ENCODE peak calls at places on chromosomes 12 and 14, in four cellular contexts. E, L, I and D are unnamed samples.
A peak's percentile ranks its signal among the peaks of the same experiment; 100 is the strongest.

GRCh38 chr14:64942531-64943111 is at the start of gene GPX2:
- DNase-seq in E (no peak), L (no peak), I (no peak), D (no peak)

GRCh38 chr14:100714205-100714781 is 12.4 kb upstream of the DLK1 start:
- DNase-seq in E (no peak), L (no peak), I (peak; percentile 22), D (no peak)

GRCh38 chr12:82805812-82806497 is 119.2 kb downstream of the TMTC2 start:
- DNase-seq in E (no peak), L (no peak), I (no peak), D (no peak)

GRCh38 chr12:51181558-51181957 is 8.6 kb upstream of the TFCP2 start:
- DNase-seq in E (no peak), L (no peak), I (no peak), D (no peak)

GRCh38 chr12:116672842-116673516 is 64.9 kb downstream of the SPRING1 start:
- DNase-seq in E (peak; percentile 63), L (no peak), I (no peak), D (peak; percentile 18)

GRCh38 chr12:48037267-48037915 is 33.1 kb upstream of the COL2A1 start:
- DNase-seq in E (no peak), L (no peak), I (no peak), D (no peak)

GRCh38 chr14:60647837-60648168 is 1.5 kb downstream of the SIX1 start:
- DNase-seq in E (no peak), L (no peak), I (no peak), D (no peak)

GRCh38 chr14:68047910-68048309 is 228.3 kb downstream of the RAD51B start:
- DNase-seq in E (no peak), L (no peak), I (no peak), D (no peak)

GRCh38 chr12:19799886-19800602 is 360.8 kb downstream of the AEBP2 start:
- DNase-seq in E (no peak), L (no peak), I (no peak), D (no peak)

GRCh38 chr14:38143651-38144505 is 63.8 kb upstream of the SSTR1 start:
- DNase-seq in E (no peak), L (no peak), I (no peak), D (no peak)

GRCh38 chr12:57888407-57889157 is 42.1 kb upstream of the CTDSP2 start:
- DNase-seq in E (no peak), L (no peak), I (no peak), D (no peak)

GRCh38 chr12:102954143-102954542 is 3.3 kb upstream of the ASCL1 start:
- DNase-seq in E (no peak), L (no peak), I (no peak), D (no peak)

GRCh38 chr14:93133476-93133875 is 17.8 kb upstream of the ITPK1 start:
- DNase-seq in E (no peak), L (no peak), I (no peak), D (no peak)

GRCh38 chr12:100753837-100754236 is 40.7 kb upstream of the ANO4 start:
- DNase-seq in E (no peak), L (no peak), I (no peak), D (no peak)

GRCh38 chr14:24915403-24915921 is 134.5 kb downstream of the STXBP6 start:
- DNase-seq in E (no peak), L (no peak), I (no peak), D (no peak)

GRCh38 chr12:93387780-93388179 is 10.1 kb downstream of the NUDT4 start:
- DNase-seq in E (no peak), L (no peak), I (peak; percentile 46), D (no peak)

GRCh38 chr12:54384591-54385041 is at the start of gene ZNF385A:
- DNase-seq in E (no peak), L (no peak), I (no peak), D (peak; percentile 88)

GRCh38 chr14:70170976-70171375 is 17.8 kb downstream of the SLC8A3 start:
- DNase-seq in E (no peak), L (no peak), I (no peak), D (no peak)

GRCh38 chr12:112126916-112127315 is 1.6 kb downstream of the TRAFD1 start:
- DNase-seq in E (no peak), L (no peak), I (no peak), D (no peak)

GRCh38 chr14:87139299-87139698 is 853.7 kb downstream of the GALC start:
- DNase-seq in E (no peak), L (no peak), I (no peak), D (no peak)

GRCh38 chr12:75481013-75481705 is 604 bp downstream of the GLIPR1 start:
- DNase-seq in E (no peak), L (no peak), I (no peak), D (peak; percentile 46)

GRCh38 chr12:75480469-75480949 is at the start of gene GLIPR1:
- DNase-seq in E (peak; percentile 72), L (peak; percentile 20), I (peak; percentile 13), D (peak; percentile 88)

GRCh38 chr12:75482636-75483035 is 2.1 kb downstream of the GLIPR1 start:
- DNase-seq in E (no peak), L (no peak), I (no peak), D (no peak)

GRCh38 chr12:75483411-75483810 is 2.9 kb downstream of the GLIPR1 start:
- DNase-seq in E (no peak), L (no peak), I (no peak), D (no peak)

DNA sequence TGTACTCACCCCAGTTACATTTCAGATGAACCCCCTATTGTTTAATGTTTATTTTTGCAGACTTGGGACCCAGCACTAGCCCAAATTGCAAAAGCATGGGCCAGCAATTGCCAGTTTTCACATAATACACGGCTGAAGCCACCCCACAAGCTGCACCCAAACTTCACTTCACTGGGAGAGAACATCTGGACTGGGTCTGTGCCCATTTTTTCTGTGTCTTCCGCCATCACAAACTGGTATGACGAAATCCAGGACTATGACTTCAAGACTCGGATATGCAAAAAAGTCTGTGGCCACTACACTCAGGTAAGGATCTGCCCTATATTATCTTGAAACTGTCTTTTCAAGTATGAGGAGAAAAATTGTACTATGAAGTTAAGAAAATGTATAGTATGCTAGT is 1.2 kb downstream of the GLIPR1 start:
- DNase-seq in E (no peak), L (no peak), I (no peak), D (peak; percentile 71)
- TF ChIP-seq SPI1 in E (no peak), L (no peak), I (no peak), D (no peak)

GRCh38 chr14:103374121-103374520 is 11.1 kb upstream of the MARK3 start:
- DNase-seq in E (no peak), L (no peak), I (no peak), D (no peak)

GRCh38 chr14:103380719-103381377 is 4.4 kb upstream of the MARK3 start:
- DNase-seq in E (no peak), L (no peak), I (no peak), D (peak; percentile 51)

GRCh38 chr14:103382375-103382774 is 2.8 kb upstream of the MARK3 start:
- DNase-seq in E (no peak), L (no peak), I (peak; percentile 22), D (peak; percentile 52)

GRCh38 chr14:103377522-103378041 is 7.6 kb upstream of the MARK3 start:
- DNase-seq in E (no peak), L (no peak), I (no peak), D (no peak)

DNA sequence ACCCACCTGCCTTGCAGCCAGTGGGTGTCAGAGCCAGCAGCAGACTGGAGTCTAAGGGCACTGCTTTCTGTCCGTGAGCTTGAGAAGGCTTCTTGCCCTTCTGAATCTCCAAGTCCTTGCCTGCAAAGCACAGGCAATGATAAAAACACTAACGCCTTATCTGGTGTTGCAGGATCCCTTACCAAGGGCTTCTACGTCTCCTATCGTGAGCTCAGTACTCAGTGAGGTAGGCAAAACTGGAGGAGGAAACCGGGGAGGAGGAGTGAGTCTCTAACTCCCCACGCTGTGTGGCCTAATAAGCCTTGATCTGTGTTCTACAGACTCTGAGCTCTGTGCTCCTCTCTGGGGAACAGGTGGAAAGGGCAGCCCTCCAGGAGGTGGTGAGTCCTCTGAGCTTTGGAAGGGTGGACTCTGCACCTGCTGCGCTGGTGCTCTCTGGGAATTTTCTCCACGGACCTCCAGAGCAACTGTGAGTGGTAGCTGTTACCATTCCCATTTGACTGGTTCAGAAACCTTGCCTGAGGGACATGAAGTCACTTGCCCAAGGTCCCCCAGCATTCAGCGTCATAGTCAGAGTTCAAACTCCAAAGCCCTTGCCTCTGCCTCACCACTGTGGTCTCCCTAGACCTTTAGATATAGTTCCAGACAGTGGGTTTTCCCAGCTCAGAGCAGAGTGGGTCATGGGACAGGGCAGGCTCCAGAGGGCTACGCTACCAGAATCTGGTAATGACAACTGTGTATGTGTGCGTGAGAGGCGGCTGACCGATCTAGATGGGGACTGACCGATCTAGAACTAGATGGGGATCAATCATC is 7.0 kb upstream of the MARK3 start:
- DNase-seq in E (no peak), L (no peak), I (peak; percentile 86), D (peak; percentile 15)
- TF ChIP-seq SPI1 in E (no peak), L (no peak), I (peak; percentile 1), D (no peak)

GRCh38 chr12:124356221-124356620 is 61.3 kb downstream of the RFLNA start:
- DNase-seq in E (no peak), L (no peak), I (no peak), D (no peak)
- TF ChIP-seq SPI1 in E (no peak), L (no peak), I (no peak), D (no peak)

DNA sequence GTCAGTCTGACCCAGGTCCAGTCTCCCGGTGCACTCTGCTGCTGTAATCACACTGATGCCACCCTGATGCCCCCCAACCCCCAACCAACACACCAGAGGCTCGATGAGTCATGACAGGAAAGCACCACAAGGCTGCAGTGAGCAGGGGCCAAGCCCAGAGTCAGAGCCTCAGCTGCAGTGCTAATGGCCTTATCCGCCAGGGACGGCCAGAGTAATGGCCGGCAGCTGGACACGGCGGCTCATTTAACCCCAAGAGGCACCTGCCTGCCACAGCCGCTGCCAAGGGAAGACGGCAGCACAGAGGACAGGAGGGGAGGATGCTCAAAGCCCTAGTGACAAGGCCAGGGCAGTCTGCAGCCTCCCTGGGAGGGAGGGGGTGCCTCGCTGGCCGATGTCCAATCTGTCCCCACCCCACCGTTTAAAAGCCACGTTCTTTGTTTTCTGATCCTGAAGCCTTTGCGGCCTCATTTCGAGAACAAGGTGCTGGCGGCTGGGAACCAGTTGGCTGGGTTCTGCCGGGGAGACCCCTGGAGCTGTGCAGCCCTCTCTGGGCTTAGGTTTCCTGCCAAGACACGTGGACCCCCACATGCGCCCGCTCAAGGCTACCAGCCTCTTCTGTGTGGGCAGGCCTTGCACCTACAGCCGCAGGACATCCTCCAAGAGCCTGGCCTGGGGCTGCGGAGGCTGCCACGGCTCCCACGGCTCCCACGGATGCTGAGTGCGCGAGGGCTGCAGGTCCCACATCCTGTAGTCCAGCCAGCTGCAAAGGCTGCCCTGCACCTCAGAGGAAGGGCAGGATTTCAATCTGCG is 13.1 kb downstream of the CCDC85C start:
- DNase-seq in E (no peak), L (no peak), I (no peak), D (no peak)
- TF ChIP-seq SPI1 in E (no peak), L (no peak), I (no peak), D (no peak)

GRCh38 chr12:56723352-56723751 is 1.7 kb downstream of the NACA start:
- DNase-seq in E (no peak), L (no peak), I (no peak), D (no peak)

GRCh38 chr12:56724989-56725722 is at the start of gene NACA:
- DNase-seq in E (peak; percentile 91), L (peak; percentile 92), I (peak; percentile 98), D (peak; percentile 100)

GRCh38 chr12:56724660-56724988 is 475 bp downstream of the NACA start:
- DNase-seq in E (no peak), L (no peak), I (no peak), D (no peak)

GRCh38 chr12:56723889-56724659 is 1.0 kb downstream of the NACA start:
- DNase-seq in E (no peak), L (no peak), I (no peak), D (peak; percentile 44)

GRCh38 chr12:56725723-56726102 is 614 bp upstream of the NACA start:
- DNase-seq in E (no peak), L (no peak), I (no peak), D (no peak)
- TF ChIP-seq SPI1 in E (no peak), L (no peak), I (no peak), D (no peak)

GRCh38 chr14:91946313-91947195 is 940 bp downstream of the FBLN5 start:
- DNase-seq in E (no peak), L (no peak), I (no peak), D (no peak)
- TF ChIP-seq SPI1 in E (no peak), L (no peak), I (no peak), D (no peak)